ENCODE peak calls at places on chromosome 17, in six cellular contexts. One of them, this sample, is unnamed.

GRCh38 chr17:78915872-78916632 is 9.1 kb downstream of the TIMP2 start:
- DNase-seq in stimulated activated CD8-positive, alpha-beta memory T cell treated with anti-CD3 and anti-CD28 coated beads, Interleukin-12 subunit alpha, Interleukin-12 subunit beta, amount 100 ng/mL, for 4 hours: no peak
- DNase-seq in T-cell: no peak
- DNase-seq in nephron progenitor cell: no peak
- DNase-seq in HS-27A: no peak
- DNase-seq in NCI-H2029 treated with DMSO at 0.1 percent for 48 hours: no peak
- DNase-seq in this sample: peak

GRCh38 chr17:81722184-81723120 is 10.4 kb downstream of the SLC25A10 start:
- DNase-seq in HS-27A: no peak
- DNase-seq in stimulated activated CD8-positive, alpha-beta memory T cell treated with anti-CD3 and anti-CD28 coated beads, Interleukin-12 subunit alpha, Interleukin-12 subunit beta, amount 100 ng/mL, for 4 hours: no peak
- DNase-seq in T-cell: no peak
- DNase-seq in NCI-H2029 treated with DMSO at 0.1 percent for 48 hours: no peak
- DNase-seq in nephron progenitor cell: no peak
- DNase-seq in this sample: no peak

GRCh38 chr17:56045907-56046306 is 107.4 kb upstream of the ANKFN1 start:
- DNase-seq in stimulated activated CD8-positive, alpha-beta memory T cell treated with anti-CD3 and anti-CD28 coated beads, Interleukin-12 subunit alpha, Interleukin-12 subunit beta, amount 100 ng/mL, for 4 hours: no peak
- DNase-seq in NCI-H2029 treated with DMSO at 0.1 percent for 48 hours: no peak
- DNase-seq in nephron progenitor cell: no peak
- DNase-seq in T-cell: no peak
- DNase-seq in HS-27A: no peak
- DNase-seq in this sample: no peak

GRCh38 chr17:59620518-59621259 is 994 bp downstream of the CLTC start:
- DNase-seq in NCI-H2029 treated with DMSO at 0.1 percent for 48 hours: no peak
- DNase-seq in nephron progenitor cell: peak
- DNase-seq in HS-27A: peak
- DNase-seq in stimulated activated CD8-positive, alpha-beta memory T cell treated with anti-CD3 and anti-CD28 coated beads, Interleukin-12 subunit alpha, Interleukin-12 subunit beta, amount 100 ng/mL, for 4 hours: peak
- DNase-seq in T-cell: peak
- DNase-seq in this sample: no peak

GRCh38 chr17:35743911-35744328 is 9.1 kb downstream of the GAS2L2 start:
- DNase-seq in HS-27A: no peak
- DNase-seq in NCI-H2029 treated with DMSO at 0.1 percent for 48 hours: no peak
- DNase-seq in stimulated activated CD8-positive, alpha-beta memory T cell treated with anti-CD3 and anti-CD28 coated beads, Interleukin-12 subunit alpha, Interleukin-12 subunit beta, amount 100 ng/mL, for 4 hours: no peak
- DNase-seq in nephron progenitor cell: peak
- DNase-seq in T-cell: no peak
- DNase-seq in this sample: no peak

GRCh38 chr17:49190932-49191331 is 19.4 kb downstream of the GNGT2 start:
- DNase-seq in stimulated activated CD8-positive, alpha-beta memory T cell treated with anti-CD3 and anti-CD28 coated beads, Interleukin-12 subunit alpha, Interleukin-12 subunit beta, amount 100 ng/mL, for 4 hours: no peak
- DNase-seq in NCI-H2029 treated with DMSO at 0.1 percent for 48 hours: no peak
- DNase-seq in T-cell: no peak
- DNase-seq in HS-27A: no peak
- DNase-seq in nephron progenitor cell: no peak
- DNase-seq in this sample: no peak

GRCh38 chr17:28878981-28879380 is 18.6 kb downstream of the FLOT2 start:
- DNase-seq in nephron progenitor cell: peak
- DNase-seq in NCI-H2029 treated with DMSO at 0.1 percent for 48 hours: no peak
- DNase-seq in stimulated activated CD8-positive, alpha-beta memory T cell treated with anti-CD3 and anti-CD28 coated beads, Interleukin-12 subunit alpha, Interleukin-12 subunit beta, amount 100 ng/mL, for 4 hours: no peak
- DNase-seq in T-cell: no peak
- DNase-seq in HS-27A: no peak
- DNase-seq in this sample: no peak

GRCh38 chr17:17682737-17683675 is 1.7 kb downstream of the RAI1 start:
- DNase-seq in stimulated activated CD8-positive, alpha-beta memory T cell treated with anti-CD3 and anti-CD28 coated beads, Interleukin-12 subunit alpha, Interleukin-12 subunit beta, amount 100 ng/mL, for 4 hours: peak
- DNase-seq in NCI-H2029 treated with DMSO at 0.1 percent for 48 hours: no peak
- DNase-seq in T-cell: peak
- DNase-seq in nephron progenitor cell: peak
- DNase-seq in HS-27A: no peak
- DNase-seq in this sample: peak

GRCh38 chr17:68297168-68297567 is 5.9 kb downstream of the ARSG start:
- DNase-seq in stimulated activated CD8-positive, alpha-beta memory T cell treated with anti-CD3 and anti-CD28 coated beads, Interleukin-12 subunit alpha, Interleukin-12 subunit beta, amount 100 ng/mL, for 4 hours: no peak
- DNase-seq in nephron progenitor cell: no peak
- DNase-seq in NCI-H2029 treated with DMSO at 0.1 percent for 48 hours: no peak
- DNase-seq in HS-27A: no peak
- DNase-seq in T-cell: no peak
- DNase-seq in this sample: no peak

GRCh38 chr17:11296994-11297393 is 56.0 kb downstream of the SHISA6 start:
- DNase-seq in T-cell: no peak
- DNase-seq in HS-27A: no peak
- DNase-seq in stimulated activated CD8-positive, alpha-beta memory T cell treated with anti-CD3 and anti-CD28 coated beads, Interleukin-12 subunit alpha, Interleukin-12 subunit beta, amount 100 ng/mL, for 4 hours: no peak
- DNase-seq in NCI-H2029 treated with DMSO at 0.1 percent for 48 hours: no peak
- DNase-seq in nephron progenitor cell: no peak
- DNase-seq in this sample: no peak

GRCh38 chr17:74599023-74599399 is 6.9 kb upstream of the CD300LD start:
- DNase-seq in HS-27A: no peak
- DNase-seq in T-cell: no peak
- DNase-seq in stimulated activated CD8-positive, alpha-beta memory T cell treated with anti-CD3 and anti-CD28 coated beads, Interleukin-12 subunit alpha, Interleukin-12 subunit beta, amount 100 ng/mL, for 4 hours: no peak
- DNase-seq in NCI-H2029 treated with DMSO at 0.1 percent for 48 hours: no peak
- DNase-seq in nephron progenitor cell: no peak
- DNase-seq in this sample: no peak

GRCh38 chr17:64092952-64093451 is 36.9 kb downstream of the ERN1 start:
- DNase-seq in nephron progenitor cell: no peak
- DNase-seq in T-cell: no peak
- DNase-seq in NCI-H2029 treated with DMSO at 0.1 percent for 48 hours: no peak
- DNase-seq in HS-27A: no peak
- DNase-seq in stimulated activated CD8-positive, alpha-beta memory T cell treated with anti-CD3 and anti-CD28 coated beads, Interleukin-12 subunit alpha, Interleukin-12 subunit beta, amount 100 ng/mL, for 4 hours: no peak
- DNase-seq in this sample: no peak

GRCh38 chr17:56592487-56593072 is 919 bp upstream of the NOG start:
- DNase-seq in T-cell: peak
- DNase-seq in stimulated activated CD8-positive, alpha-beta memory T cell treated with anti-CD3 and anti-CD28 coated beads, Interleukin-12 subunit alpha, Interleukin-12 subunit beta, amount 100 ng/mL, for 4 hours: peak
- DNase-seq in HS-27A: peak
- DNase-seq in NCI-H2029 treated with DMSO at 0.1 percent for 48 hours: no peak
- DNase-seq in nephron progenitor cell: peak
- DNase-seq in this sample: peak

GRCh38 chr17:78500806-78501205 is 76.4 kb downstream of the DNAH17 start:
- DNase-seq in NCI-H2029 treated with DMSO at 0.1 percent for 48 hours: no peak
- DNase-seq in T-cell: no peak
- DNase-seq in nephron progenitor cell: no peak
- DNase-seq in HS-27A: no peak
- DNase-seq in stimulated activated CD8-positive, alpha-beta memory T cell treated with anti-CD3 and anti-CD28 coated beads, Interleukin-12 subunit alpha, Interleukin-12 subunit beta, amount 100 ng/mL, for 4 hours: no peak
- DNase-seq in this sample: no peak

GRCh38 chr17:47265983-47266541 is 12.4 kb downstream of the ITGB3 start:
- DNase-seq in nephron progenitor cell: no peak
- DNase-seq in NCI-H2029 treated with DMSO at 0.1 percent for 48 hours: no peak
- DNase-seq in stimulated activated CD8-positive, alpha-beta memory T cell treated with anti-CD3 and anti-CD28 coated beads, Interleukin-12 subunit alpha, Interleukin-12 subunit beta, amount 100 ng/mL, for 4 hours: no peak
- DNase-seq in T-cell: no peak
- DNase-seq in HS-27A: peak
- DNase-seq in this sample: no peak

GRCh38 chr17:2400877-2401425 is at the start of gene MNT:
- DNase-seq in nephron progenitor cell: peak
- DNase-seq in stimulated activated CD8-positive, alpha-beta memory T cell treated with anti-CD3 and anti-CD28 coated beads, Interleukin-12 subunit alpha, Interleukin-12 subunit beta, amount 100 ng/mL, for 4 hours: peak
- DNase-seq in T-cell: peak
- DNase-seq in NCI-H2029 treated with DMSO at 0.1 percent for 48 hours: peak
- DNase-seq in HS-27A: no peak
- DNase-seq in this sample: peak

GRCh38 chr17:19456016-19456927 is 45.2 kb downstream of the RNF112 start:
- DNase-seq in nephron progenitor cell: no peak
- DNase-seq in T-cell: no peak
- DNase-seq in HS-27A: no peak
- DNase-seq in stimulated activated CD8-positive, alpha-beta memory T cell treated with anti-CD3 and anti-CD28 coated beads, Interleukin-12 subunit alpha, Interleukin-12 subunit beta, amount 100 ng/mL, for 4 hours: no peak
- DNase-seq in NCI-H2029 treated with DMSO at 0.1 percent for 48 hours: no peak
- DNase-seq in this sample: no peak

GRCh38 chr17:11251561-11252107 is 10.6 kb downstream of the SHISA6 start:
- DNase-seq in T-cell: no peak
- DNase-seq in stimulated activated CD8-positive, alpha-beta memory T cell treated with anti-CD3 and anti-CD28 coated beads, Interleukin-12 subunit alpha, Interleukin-12 subunit beta, amount 100 ng/mL, for 4 hours: no peak
- DNase-seq in nephron progenitor cell: no peak
- DNase-seq in HS-27A: no peak
- DNase-seq in NCI-H2029 treated with DMSO at 0.1 percent for 48 hours: no peak
- DNase-seq in this sample: no peak

GRCh38 chr17:39676198-39676819 is 8.1 kb downstream of the PNMT start:
- DNase-seq in nephron progenitor cell: no peak
- DNase-seq in NCI-H2029 treated with DMSO at 0.1 percent for 48 hours: peak
- DNase-seq in HS-27A: no peak
- DNase-seq in stimulated activated CD8-positive, alpha-beta memory T cell treated with anti-CD3 and anti-CD28 coated beads, Interleukin-12 subunit alpha, Interleukin-12 subunit beta, amount 100 ng/mL, for 4 hours: peak
- DNase-seq in T-cell: peak
- DNase-seq in this sample: no peak

GRCh38 chr17:27460196-27460725 is 4.0 kb downstream of the KSR1 start:
- DNase-seq in nephron progenitor cell: no peak
- DNase-seq in HS-27A: no peak
- DNase-seq in stimulated activated CD8-positive, alpha-beta memory T cell treated with anti-CD3 and anti-CD28 coated beads, Interleukin-12 subunit alpha, Interleukin-12 subunit beta, amount 100 ng/mL, for 4 hours: no peak
- DNase-seq in NCI-H2029 treated with DMSO at 0.1 percent for 48 hours: no peak
- DNase-seq in T-cell: no peak
- DNase-seq in this sample: no peak

GRCh38 chr17:77287432-77288068 is 146.8 kb downstream of the SEC14L1 start:
- DNase-seq in T-cell: no peak
- DNase-seq in nephron progenitor cell: peak
- DNase-seq in HS-27A: no peak
- DNase-seq in NCI-H2029 treated with DMSO at 0.1 percent for 48 hours: peak
- DNase-seq in stimulated activated CD8-positive, alpha-beta memory T cell treated with anti-CD3 and anti-CD28 coated beads, Interleukin-12 subunit alpha, Interleukin-12 subunit beta, amount 100 ng/mL, for 4 hours: no peak
- DNase-seq in this sample: peak

GRCh38 chr17:73731733-73732132 is 87.5 kb upstream of the SDK2 start:
- DNase-seq in nephron progenitor cell: no peak
- DNase-seq in NCI-H2029 treated with DMSO at 0.1 percent for 48 hours: no peak
- DNase-seq in HS-27A: no peak
- DNase-seq in stimulated activated CD8-positive, alpha-beta memory T cell treated with anti-CD3 and anti-CD28 coated beads, Interleukin-12 subunit alpha, Interleukin-12 subunit beta, amount 100 ng/mL, for 4 hours: no peak
- DNase-seq in T-cell: no peak
- DNase-seq in this sample: no peak

GRCh38 chr17:81553616-81554181 is 1.5 kb upstream of the FAAP100 start:
- DNase-seq in NCI-H2029 treated with DMSO at 0.1 percent for 48 hours: peak
- DNase-seq in HS-27A: peak
- DNase-seq in T-cell: no peak
- DNase-seq in nephron progenitor cell: peak
- DNase-seq in stimulated activated CD8-positive, alpha-beta memory T cell treated with anti-CD3 and anti-CD28 coated beads, Interleukin-12 subunit alpha, Interleukin-12 subunit beta, amount 100 ng/mL, for 4 hours: peak
- DNase-seq in this sample: no peak

GRCh38 chr17:65143899-65144590 is 6.9 kb downstream of the RGS9 start:
- DNase-seq in T-cell: no peak
- DNase-seq in NCI-H2029 treated with DMSO at 0.1 percent for 48 hours: no peak
- DNase-seq in nephron progenitor cell: peak
- DNase-seq in stimulated activated CD8-positive, alpha-beta memory T cell treated with anti-CD3 and anti-CD28 coated beads, Interleukin-12 subunit alpha, Interleukin-12 subunit beta, amount 100 ng/mL, for 4 hours: no peak
- DNase-seq in HS-27A: no peak
- DNase-seq in this sample: no peak

GRCh38 chr17:79833744-79834574 is 5.3 kb downstream of the CBX4 start:
- DNase-seq in NCI-H2029 treated with DMSO at 0.1 percent for 48 hours: no peak
- DNase-seq in T-cell: no peak
- DNase-seq in nephron progenitor cell: peak
- DNase-seq in stimulated activated CD8-positive, alpha-beta memory T cell treated with anti-CD3 and anti-CD28 coated beads, Interleukin-12 subunit alpha, Interleukin-12 subunit beta, amount 100 ng/mL, for 4 hours: no peak
- DNase-seq in HS-27A: no peak
- DNase-seq in this sample: no peak

GRCh38 chr17:58330997-58331814 is 2.6 kb upstream of the TSPOAP1 start:
- DNase-seq in HS-27A: no peak
- DNase-seq in stimulated activated CD8-positive, alpha-beta memory T cell treated with anti-CD3 and anti-CD28 coated beads, Interleukin-12 subunit alpha, Interleukin-12 subunit beta, amount 100 ng/mL, for 4 hours: peak
- DNase-seq in T-cell: peak
- DNase-seq in NCI-H2029 treated with DMSO at 0.1 percent for 48 hours: no peak
- DNase-seq in nephron progenitor cell: no peak
- DNase-seq in this sample: no peak

GRCh38 chr17:78739331-78739853 is 42.7 kb downstream of the CYTH1 start:
- DNase-seq in stimulated activated CD8-positive, alpha-beta memory T cell treated with anti-CD3 and anti-CD28 coated beads, Interleukin-12 subunit alpha, Interleukin-12 subunit beta, amount 100 ng/mL, for 4 hours: no peak
- DNase-seq in HS-27A: no peak
- DNase-seq in nephron progenitor cell: no peak
- DNase-seq in NCI-H2029 treated with DMSO at 0.1 percent for 48 hours: no peak
- DNase-seq in T-cell: no peak
- DNase-seq in this sample: no peak

GRCh38 chr17:7440823-7441174 is 1.5 kb downstream of the FGF11 start:
- DNase-seq in stimulated activated CD8-positive, alpha-beta memory T cell treated with anti-CD3 and anti-CD28 coated beads, Interleukin-12 subunit alpha, Interleukin-12 subunit beta, amount 100 ng/mL, for 4 hours: no peak
- DNase-seq in nephron progenitor cell: no peak
- DNase-seq in T-cell: no peak
- DNase-seq in HS-27A: no peak
- DNase-seq in NCI-H2029 treated with DMSO at 0.1 percent for 48 hours: no peak
- DNase-seq in this sample: peak

GRCh38 chr17:45234641-45235040 is 13.0 kb downstream of the FMNL1 start:
- DNase-seq in NCI-H2029 treated with DMSO at 0.1 percent for 48 hours: no peak
- DNase-seq in nephron progenitor cell: peak
- DNase-seq in T-cell: peak
- DNase-seq in stimulated activated CD8-positive, alpha-beta memory T cell treated with anti-CD3 and anti-CD28 coated beads, Interleukin-12 subunit alpha, Interleukin-12 subunit beta, amount 100 ng/mL, for 4 hours: no peak
- DNase-seq in HS-27A: no peak
- DNase-seq in this sample: no peak

GRCh38 chr17:38727661-38728220 is 2.4 kb upstream of the CISD3 start:
- DNase-seq in T-cell: no peak
- DNase-seq in nephron progenitor cell: no peak
- DNase-seq in NCI-H2029 treated with DMSO at 0.1 percent for 48 hours: no peak
- DNase-seq in stimulated activated CD8-positive, alpha-beta memory T cell treated with anti-CD3 and anti-CD28 coated beads, Interleukin-12 subunit alpha, Interleukin-12 subunit beta, amount 100 ng/mL, for 4 hours: peak
- DNase-seq in HS-27A: no peak
- DNase-seq in this sample: no peak

GRCh38 chr17:31499771-31500554 is 108.5 kb downstream of the RAB11FIP4 start:
- DNase-seq in NCI-H2029 treated with DMSO at 0.1 percent for 48 hours: no peak
- DNase-seq in HS-27A: no peak
- DNase-seq in T-cell: no peak
- DNase-seq in stimulated activated CD8-positive, alpha-beta memory T cell treated with anti-CD3 and anti-CD28 coated beads, Interleukin-12 subunit alpha, Interleukin-12 subunit beta, amount 100 ng/mL, for 4 hours: no peak
- DNase-seq in nephron progenitor cell: peak
- DNase-seq in this sample: peak

GRCh38 chr17:8844229-8845218 is 22.9 kb downstream of the PIK3R6 start:
- DNase-seq in HS-27A: no peak
- DNase-seq in T-cell: no peak
- DNase-seq in nephron progenitor cell: no peak
- DNase-seq in NCI-H2029 treated with DMSO at 0.1 percent for 48 hours: no peak
- DNase-seq in stimulated activated CD8-positive, alpha-beta memory T cell treated with anti-CD3 and anti-CD28 coated beads, Interleukin-12 subunit alpha, Interleukin-12 subunit beta, amount 100 ng/mL, for 4 hours: no peak
- DNase-seq in this sample: no peak

GRCh38 chr17:19387921-19388521 is 1.0 kb upstream of the MFAP4 start:
- DNase-seq in NCI-H2029 treated with DMSO at 0.1 percent for 48 hours: no peak
- DNase-seq in HS-27A: no peak
- DNase-seq in stimulated activated CD8-positive, alpha-beta memory T cell treated with anti-CD3 and anti-CD28 coated beads, Interleukin-12 subunit alpha, Interleukin-12 subunit beta, amount 100 ng/mL, for 4 hours: no peak
- DNase-seq in T-cell: no peak
- DNase-seq in nephron progenitor cell: no peak
- DNase-seq in this sample: no peak

GRCh38 chr17:73650147-73650546 is 5.9 kb upstream of the SDK2 start:
- DNase-seq in stimulated activated CD8-positive, alpha-beta memory T cell treated with anti-CD3 and anti-CD28 coated beads, Interleukin-12 subunit alpha, Interleukin-12 subunit beta, amount 100 ng/mL, for 4 hours: no peak
- DNase-seq in HS-27A: no peak
- DNase-seq in NCI-H2029 treated with DMSO at 0.1 percent for 48 hours: no peak
- DNase-seq in nephron progenitor cell: no peak
- DNase-seq in T-cell: no peak
- DNase-seq in this sample: peak

GRCh38 chr17:82863941-82864720 is 24.3 kb upstream of the ZNF750 start:
- DNase-seq in nephron progenitor cell: no peak
- DNase-seq in T-cell: peak
- DNase-seq in HS-27A: no peak
- DNase-seq in stimulated activated CD8-positive, alpha-beta memory T cell treated with anti-CD3 and anti-CD28 coated beads, Interleukin-12 subunit alpha, Interleukin-12 subunit beta, amount 100 ng/mL, for 4 hours: peak
- DNase-seq in NCI-H2029 treated with DMSO at 0.1 percent for 48 hours: no peak
- DNase-seq in this sample: peak

GRCh38 chr17:75404739-75405364 is 626 bp downstream of the GRB2 start:
- DNase-seq in stimulated activated CD8-positive, alpha-beta memory T cell treated with anti-CD3 and anti-CD28 coated beads, Interleukin-12 subunit alpha, Interleukin-12 subunit beta, amount 100 ng/mL, for 4 hours: peak
- DNase-seq in T-cell: peak
- DNase-seq in NCI-H2029 treated with DMSO at 0.1 percent for 48 hours: no peak
- DNase-seq in HS-27A: no peak
- DNase-seq in nephron progenitor cell: peak
- DNase-seq in this sample: peak

GRCh38 chr17:78839173-78839761 is 1.3 kb downstream of the USP36 start:
- DNase-seq in nephron progenitor cell: no peak
- DNase-seq in NCI-H2029 treated with DMSO at 0.1 percent for 48 hours: no peak
- DNase-seq in HS-27A: no peak
- DNase-seq in T-cell: no peak
- DNase-seq in stimulated activated CD8-positive, alpha-beta memory T cell treated with anti-CD3 and anti-CD28 coated beads, Interleukin-12 subunit alpha, Interleukin-12 subunit beta, amount 100 ng/mL, for 4 hours: no peak
- DNase-seq in this sample: no peak

GRCh38 chr17:62689441-62690167 is 62.1 kb downstream of the MRC2 start:
- DNase-seq in HS-27A: no peak
- DNase-seq in stimulated activated CD8-positive, alpha-beta memory T cell treated with anti-CD3 and anti-CD28 coated beads, Interleukin-12 subunit alpha, Interleukin-12 subunit beta, amount 100 ng/mL, for 4 hours: no peak
- DNase-seq in NCI-H2029 treated with DMSO at 0.1 percent for 48 hours: no peak
- DNase-seq in nephron progenitor cell: no peak
- DNase-seq in T-cell: no peak
- DNase-seq in this sample: no peak

GRCh38 chr17:40671282-40671681 is 6.3 kb upstream of the KRT222 start:
- DNase-seq in NCI-H2029 treated with DMSO at 0.1 percent for 48 hours: no peak
- DNase-seq in HS-27A: no peak
- DNase-seq in nephron progenitor cell: no peak
- DNase-seq in T-cell: no peak
- DNase-seq in stimulated activated CD8-positive, alpha-beta memory T cell treated with anti-CD3 and anti-CD28 coated beads, Interleukin-12 subunit alpha, Interleukin-12 subunit beta, amount 100 ng/mL, for 4 hours: no peak
- DNase-seq in this sample: no peak